ENCODE peak calls at places on chromosomes 2 and 18, in ten cellular contexts. One of them, this sample, is unnamed.

GRCh38 chr2:137865954-137866540 is 98.2 kb upstream of the HNMT start:
- DNase-seq in esophagus squamous epithelium: no peak
- DNase-seq in A549: peak; percentile 67
- DNase-seq in B cell: peak; percentile 60
- DNase-seq in adrenal gland: peak; percentile 39
- DNase-seq in ovary: peak; percentile 21
- DNase-seq in epithelial cell of esophagus: peak; percentile 72
- DNase-seq in HCT116: peak; percentile 53
- DNase-seq in IMR-90: peak; percentile 39
- DNase-seq in dorsolateral prefrontal cortex: no peak
- DNase-seq in this sample: peak; percentile 57

GRCh38 chr2:127844973-127845372 is 13.0 kb downstream of the POLR2D start:
- DNase-seq in A549: no peak
- DNase-seq in dorsolateral prefrontal cortex: no peak
- DNase-seq in esophagus squamous epithelium: no peak
- DNase-seq in IMR-90: no peak
- DNase-seq in adrenal gland: no peak
- DNase-seq in epithelial cell of esophagus: no peak
- DNase-seq in B cell: no peak
- DNase-seq in ovary: no peak
- DNase-seq in HCT116: no peak
- DNase-seq in this sample: no peak

GRCh38 chr2:222610746-222611145 is 45.1 kb downstream of the FARSB start:
- DNase-seq in adrenal gland: peak; percentile 20
- DNase-seq in esophagus squamous epithelium: no peak
- DNase-seq in IMR-90: peak; percentile 12
- DNase-seq in B cell: no peak
- DNase-seq in epithelial cell of esophagus: peak; percentile 6
- DNase-seq in dorsolateral prefrontal cortex: no peak
- DNase-seq in HCT116: no peak
- DNase-seq in ovary: no peak
- DNase-seq in A549: no peak
- DNase-seq in this sample: no peak

GRCh38 chr2:52335727-52336126 is 1303.8 kb upstream of the NRXN1 start:
- DNase-seq in dorsolateral prefrontal cortex: no peak
- DNase-seq in ovary: no peak
- DNase-seq in A549: no peak
- DNase-seq in adrenal gland: no peak
- DNase-seq in HCT116: no peak
- DNase-seq in epithelial cell of esophagus: no peak
- DNase-seq in B cell: no peak
- DNase-seq in esophagus squamous epithelium: no peak
- DNase-seq in IMR-90: no peak
- DNase-seq in this sample: no peak

GRCh38 chr2:2644040-2644439 is 313.0 kb upstream of the MYT1L start:
- DNase-seq in B cell: no peak
- DNase-seq in epithelial cell of esophagus: no peak
- DNase-seq in IMR-90: no peak
- DNase-seq in A549: no peak
- DNase-seq in HCT116: no peak
- DNase-seq in esophagus squamous epithelium: no peak
- DNase-seq in dorsolateral prefrontal cortex: no peak
- DNase-seq in ovary: no peak
- DNase-seq in adrenal gland: no peak
- DNase-seq in this sample: no peak

GRCh38 chr2:140586379-140586778 is 1544.4 kb downstream of the LRP1B start:
- DNase-seq in HCT116: peak; percentile 45
- DNase-seq in adrenal gland: peak; percentile 4
- DNase-seq in IMR-90: peak; percentile 30
- DNase-seq in ovary: no peak
- DNase-seq in epithelial cell of esophagus: peak; percentile 58
- DNase-seq in A549: peak; percentile 63
- DNase-seq in dorsolateral prefrontal cortex: no peak
- DNase-seq in B cell: no peak
- DNase-seq in esophagus squamous epithelium: no peak
- DNase-seq in this sample: peak; percentile 4

GRCh38 chr2:25372405-25373268 is 30.9 kb upstream of the DNMT3A start:
- DNase-seq in B cell: no peak
- DNase-seq in esophagus squamous epithelium: no peak
- DNase-seq in IMR-90: no peak
- DNase-seq in dorsolateral prefrontal cortex: no peak
- DNase-seq in adrenal gland: no peak
- DNase-seq in HCT116: no peak
- DNase-seq in ovary: peak; percentile 13
- DNase-seq in A549: no peak
- DNase-seq in epithelial cell of esophagus: peak; percentile 29
- DNase-seq in this sample: no peak

GRCh38 chr2:62372824-62373223 is 133.2 kb downstream of the TMEM17 start:
- DNase-seq in dorsolateral prefrontal cortex: no peak
- DNase-seq in A549: no peak
- DNase-seq in HCT116: no peak
- DNase-seq in adrenal gland: no peak
- DNase-seq in IMR-90: no peak
- DNase-seq in epithelial cell of esophagus: no peak
- DNase-seq in ovary: no peak
- DNase-seq in esophagus squamous epithelium: no peak
- DNase-seq in B cell: no peak
- DNase-seq in this sample: no peak

GRCh38 chr2:169230204-169230603 is 132.1 kb downstream of the LRP2 start:
- DNase-seq in ovary: no peak
- DNase-seq in HCT116: no peak
- DNase-seq in A549: no peak
- DNase-seq in esophagus squamous epithelium: no peak
- DNase-seq in B cell: no peak
- DNase-seq in IMR-90: no peak
- DNase-seq in epithelial cell of esophagus: no peak
- DNase-seq in adrenal gland: no peak
- DNase-seq in dorsolateral prefrontal cortex: no peak
- DNase-seq in this sample: no peak

GRCh38 chr2:61887684-61888303 is 662 bp downstream of the CCT4 start:
- DNase-seq in ovary: no peak
- DNase-seq in esophagus squamous epithelium: no peak
- DNase-seq in HCT116: no peak
- DNase-seq in A549: peak; percentile 44
- DNase-seq in adrenal gland: peak; percentile 37
- DNase-seq in epithelial cell of esophagus: peak; percentile 53
- DNase-seq in B cell: no peak
- DNase-seq in dorsolateral prefrontal cortex: no peak
- DNase-seq in IMR-90: peak; percentile 36
- DNase-seq in this sample: no peak

GRCh38 chr18:26546170-26546874 is 2.0 kb downstream of the KCTD1 start:
- DNase-seq in dorsolateral prefrontal cortex: no peak
- DNase-seq in adrenal gland: no peak
- DNase-seq in A549: peak; percentile 21
- DNase-seq in esophagus squamous epithelium: no peak
- DNase-seq in epithelial cell of esophagus: peak; percentile 60
- DNase-seq in ovary: no peak
- DNase-seq in IMR-90: no peak
- DNase-seq in B cell: no peak
- DNase-seq in HCT116: no peak
- DNase-seq in this sample: no peak

GRCh38 chr18:44786697-44787096 is 106.0 kb downstream of the SETBP1 start:
- DNase-seq in ovary: no peak
- DNase-seq in esophagus squamous epithelium: no peak
- DNase-seq in HCT116: no peak
- DNase-seq in epithelial cell of esophagus: no peak
- DNase-seq in dorsolateral prefrontal cortex: no peak
- DNase-seq in adrenal gland: no peak
- DNase-seq in B cell: no peak
- DNase-seq in IMR-90: no peak
- DNase-seq in A549: no peak
- DNase-seq in this sample: no peak

GRCh38 chr2:72988041-72988440 is 70.7 kb downstream of the EMX1 start:
- DNase-seq in A549: no peak
- DNase-seq in epithelial cell of esophagus: no peak
- DNase-seq in dorsolateral prefrontal cortex: no peak
- DNase-seq in B cell: no peak
- DNase-seq in IMR-90: no peak
- DNase-seq in HCT116: no peak
- DNase-seq in esophagus squamous epithelium: no peak
- DNase-seq in adrenal gland: no peak
- DNase-seq in ovary: no peak
- DNase-seq in this sample: no peak

GRCh38 chr2:195535911-195536522 is 121.0 kb upstream of the SLC39A10 start:
- DNase-seq in epithelial cell of esophagus: no peak
- DNase-seq in adrenal gland: peak; percentile 47
- DNase-seq in B cell: peak; percentile 83
- DNase-seq in A549: no peak
- DNase-seq in IMR-90: no peak
- DNase-seq in ovary: no peak
- DNase-seq in HCT116: no peak
- DNase-seq in dorsolateral prefrontal cortex: no peak
- DNase-seq in esophagus squamous epithelium: peak; percentile 31
- DNase-seq in this sample: no peak

GRCh38 chr2:33221046-33221784 is 255.2 kb upstream of the RASGRP3 start:
- DNase-seq in IMR-90: no peak
- DNase-seq in epithelial cell of esophagus: no peak
- DNase-seq in esophagus squamous epithelium: no peak
- DNase-seq in dorsolateral prefrontal cortex: no peak
- DNase-seq in B cell: no peak
- DNase-seq in adrenal gland: no peak
- DNase-seq in A549: no peak
- DNase-seq in ovary: no peak
- DNase-seq in HCT116: no peak
- DNase-seq in this sample: no peak

GRCh38 chr2:38433607-38433975 is 56.5 kb upstream of the ATL2 start:
- DNase-seq in adrenal gland: no peak
- DNase-seq in A549: no peak
- DNase-seq in ovary: no peak
- DNase-seq in esophagus squamous epithelium: no peak
- DNase-seq in IMR-90: no peak
- DNase-seq in dorsolateral prefrontal cortex: no peak
- DNase-seq in HCT116: peak; percentile 71
- DNase-seq in epithelial cell of esophagus: peak; percentile 98
- DNase-seq in B cell: no peak
- DNase-seq in this sample: no peak

DNA sequence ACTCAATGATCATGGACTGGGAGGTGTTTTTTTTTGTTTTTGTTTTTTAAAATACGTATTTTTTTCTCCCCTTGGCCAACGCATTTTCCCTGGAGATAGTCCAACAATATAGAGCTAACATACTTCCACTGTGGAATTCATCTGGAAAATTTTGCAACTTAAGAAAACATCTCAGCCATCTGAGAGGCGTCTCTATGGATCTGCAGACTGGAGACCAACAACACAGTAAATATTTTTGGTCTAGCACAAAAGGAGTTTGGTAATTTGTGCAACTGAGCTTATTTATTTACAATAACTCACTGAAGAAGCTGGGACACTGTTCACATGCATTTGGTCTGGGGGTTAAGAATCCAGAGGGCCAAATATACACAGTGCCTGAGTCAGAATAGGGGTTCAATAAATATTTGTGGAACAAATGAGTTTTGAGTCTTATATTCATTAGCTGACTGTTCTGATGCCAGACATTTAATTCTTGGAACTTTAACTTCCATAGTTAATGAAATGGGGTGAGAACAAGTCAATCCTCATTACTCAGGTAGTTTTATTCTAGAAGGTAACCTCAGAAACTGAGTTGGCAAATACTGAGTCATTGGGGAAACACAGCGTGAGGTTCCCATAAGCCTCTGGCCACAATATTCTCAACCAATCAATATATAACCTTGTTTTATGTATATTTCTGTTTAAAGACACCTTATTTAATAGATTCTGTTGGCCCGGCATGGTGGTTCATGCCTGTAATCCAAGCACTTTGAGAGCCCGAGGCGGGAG is 36.1 kb downstream of the CCBE1 start:
- DNase-seq in esophagus squamous epithelium: no peak
- DNase-seq in HCT116: no peak
- DNase-seq in dorsolateral prefrontal cortex: no peak
- DNase-seq in ovary: no peak
- DNase-seq in IMR-90: peak; percentile 69
- DNase-seq in epithelial cell of esophagus: peak; percentile 80
- DNase-seq in B cell: no peak
- DNase-seq in adrenal gland: no peak
- DNase-seq in A549: no peak
- DNase-seq in this sample: no peak
- TF ChIP-seq CTCF in esophagus squamous epithelium: no peak
- TF ChIP-seq CTCF in HCT116: no peak
- TF ChIP-seq CTCF in dorsolateral prefrontal cortex: no peak
- TF ChIP-seq CTCF in ovary: no peak
- TF ChIP-seq CTCF in IMR-90: no peak
- TF ChIP-seq CTCF in epithelial cell of esophagus: no peak
- TF ChIP-seq CTCF in B cell: no peak
- TF ChIP-seq CTCF in adrenal gland: no peak
- TF ChIP-seq CTCF in A549: no peak
- TF ChIP-seq CTCF in this sample: no peak

DNA sequence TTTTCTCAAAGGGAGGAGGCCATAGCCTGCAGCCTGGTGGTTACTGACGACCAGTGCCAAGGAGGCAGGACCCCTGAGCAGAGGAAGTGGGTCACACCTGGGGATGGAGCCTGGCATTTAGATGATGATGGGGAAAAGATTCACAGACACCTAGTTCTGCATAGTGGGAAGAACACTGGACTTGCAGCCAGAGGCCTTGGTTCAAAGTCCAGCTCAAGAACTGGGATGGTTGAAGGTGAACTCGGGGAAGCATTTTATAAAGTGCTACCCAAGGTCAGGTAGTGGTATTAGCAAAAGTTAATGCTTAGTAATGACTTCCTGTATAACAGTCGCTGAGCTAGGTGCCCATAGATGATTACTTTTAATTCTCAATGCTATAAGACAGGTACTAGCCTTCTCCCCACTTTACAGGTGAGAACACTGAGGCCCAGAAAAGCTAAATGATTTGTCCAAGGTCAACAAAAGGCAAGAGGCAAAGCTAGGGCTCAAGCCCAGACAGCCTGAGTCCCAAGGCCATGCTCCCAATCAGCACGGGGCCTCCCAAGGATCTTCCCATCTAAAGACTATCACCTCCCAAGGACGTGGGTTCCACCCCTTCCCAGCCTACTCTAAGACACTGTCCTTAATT is 134.4 kb downstream of the TNS1 start:
- DNase-seq in IMR-90: no peak
- DNase-seq in HCT116: no peak
- DNase-seq in dorsolateral prefrontal cortex: no peak
- DNase-seq in adrenal gland: no peak
- DNase-seq in ovary: no peak
- DNase-seq in epithelial cell of esophagus: no peak
- DNase-seq in A549: no peak
- DNase-seq in B cell: no peak
- DNase-seq in esophagus squamous epithelium: no peak
- DNase-seq in this sample: no peak
- TF ChIP-seq CTCF in IMR-90: no peak
- TF ChIP-seq CTCF in HCT116: no peak
- TF ChIP-seq CTCF in dorsolateral prefrontal cortex: no peak
- TF ChIP-seq CTCF in adrenal gland: no peak
- TF ChIP-seq CTCF in ovary: no peak
- TF ChIP-seq CTCF in epithelial cell of esophagus: no peak
- TF ChIP-seq CTCF in A549: no peak
- TF ChIP-seq CTCF in B cell: no peak
- TF ChIP-seq CTCF in esophagus squamous epithelium: no peak
- TF ChIP-seq CTCF in this sample: no peak

GRCh38 chr18:66111018-66111417 is 360.2 kb downstream of the CDH7 start:
- DNase-seq in esophagus squamous epithelium: no peak
- DNase-seq in ovary: no peak
- DNase-seq in adrenal gland: no peak
- DNase-seq in B cell: no peak
- DNase-seq in HCT116: no peak
- DNase-seq in dorsolateral prefrontal cortex: no peak
- DNase-seq in IMR-90: no peak
- DNase-seq in epithelial cell of esophagus: no peak
- DNase-seq in A549: no peak
- DNase-seq in this sample: no peak
- TF ChIP-seq CTCF in esophagus squamous epithelium: no peak
- TF ChIP-seq CTCF in ovary: no peak
- TF ChIP-seq CTCF in adrenal gland: no peak
- TF ChIP-seq CTCF in B cell: no peak
- TF ChIP-seq CTCF in HCT116: no peak
- TF ChIP-seq CTCF in dorsolateral prefrontal cortex: no peak
- TF ChIP-seq CTCF in IMR-90: no peak
- TF ChIP-seq CTCF in epithelial cell of esophagus: no peak
- TF ChIP-seq CTCF in A549: no peak
- TF ChIP-seq CTCF in this sample: no peak

GRCh38 chr2:109295781-109296117 is 166.7 kb downstream of the SH3RF3 start:
- DNase-seq in adrenal gland: no peak
- DNase-seq in A549: no peak
- DNase-seq in dorsolateral prefrontal cortex: no peak
- DNase-seq in B cell: no peak
- DNase-seq in esophagus squamous epithelium: no peak
- DNase-seq in epithelial cell of esophagus: no peak
- DNase-seq in IMR-90: no peak
- DNase-seq in HCT116: no peak
- DNase-seq in ovary: no peak
- DNase-seq in this sample: no peak
- TF ChIP-seq CTCF in adrenal gland: no peak
- TF ChIP-seq CTCF in A549: no peak
- TF ChIP-seq CTCF in dorsolateral prefrontal cortex: no peak
- TF ChIP-seq CTCF in B cell: no peak
- TF ChIP-seq CTCF in esophagus squamous epithelium: no peak
- TF ChIP-seq CTCF in epithelial cell of esophagus: no peak
- TF ChIP-seq CTCF in IMR-90: no peak
- TF ChIP-seq CTCF in HCT116: no peak
- TF ChIP-seq CTCF in ovary: no peak
- TF ChIP-seq CTCF in this sample: no peak